ENCODE peak calls at places on chromosomes 6 and 20, in four cellular contexts. O is HepG2, D is K562, Y is HCT116. A is an unnamed sample.

GRCh38 chr6:43193929-43194328 is 11.9 kb downstream of the CUL9 start:
- DNase-seq in O (no peak), D (no peak), Y (no peak), A (no peak)

GRCh38 chr6:134046054-134046453 is 6.4 kb downstream of the SLC2A12 start:
- DNase-seq in O (no peak), D (no peak), Y (no peak), A (no peak)

GRCh38 chr6:139611327-139611958 is 237.0 kb upstream of the CITED2 start:
- DNase-seq in O (no peak), D (peak), Y (no peak), A (no peak)

GRCh38 chr6:125793863-125794262 is 3.1 kb downstream of the NCOA7 start:
- DNase-seq in O (no peak), D (no peak), Y (no peak), A (no peak)

GRCh38 chr6:35687658-35688604 is 784 bp downstream of the FKBP5 start:
- DNase-seq in O (no peak), D (peak), Y (peak), A (no peak)

GRCh38 chr6:158437571-158437970 is 122.3 kb upstream of the TMEM181 start:
- DNase-seq in O (no peak), D (no peak), Y (no peak), A (no peak)

GRCh38 chr6:157148391-157149323 is 174.7 kb downstream of the TMEM242 start:
- DNase-seq in O (no peak), D (no peak), Y (peak), A (peak)

GRCh38 chr6:90168693-90169131 is 127.9 kb downstream of the BACH2 start:
- DNase-seq in O (no peak), D (no peak), Y (no peak), A (no peak)

GRCh38 chr6:56772737-56773184 is 130.1 kb upstream of the DST start:
- DNase-seq in O (no peak), D (no peak), Y (no peak), A (peak)

GRCh38 chr20:48060841-48061720 is 275.8 kb upstream of the SULF2 start:
- DNase-seq in O (no peak), D (no peak), Y (no peak), A (no peak)

GRCh38 chr6:38625191-38625590 is 14.5 kb downstream of the BTBD9 start:
- DNase-seq in O (no peak), D (no peak), Y (no peak), A (no peak)

GRCh38 chr6:117548797-117549301 is 53.5 kb downstream of the GOPC start:
- DNase-seq in O (peak), D (no peak), Y (no peak), A (no peak)

GRCh38 chr6:64238071-64238470 is 602.5 kb downstream of the PHF3 start:
- DNase-seq in O (no peak), D (no peak), Y (no peak), A (no peak)

GRCh38 chr6:33856655-33857054 is 52.9 kb upstream of the MLN start:
- DNase-seq in O (no peak), D (no peak), Y (no peak), A (no peak)

GRCh38 chr6:17907467-17908229 is 79.8 kb downstream of the KIF13A start:
- DNase-seq in O (peak), D (peak), Y (peak), A (peak)

GRCh38 chr20:20215976-20216727 is 151.8 kb upstream of the INSM1 start:
- DNase-seq in O (no peak), D (no peak), Y (no peak), A (no peak)

GRCh38 chr6:34243131-34243771 is 5.6 kb downstream of the SMIM29 start:
- DNase-seq in O (no peak), D (peak), Y (no peak), A (no peak)

GRCh38 chr6:128724738-128725137 is 158.2 kb upstream of the LAMA2 start:
- DNase-seq in O (no peak), D (no peak), Y (no peak), A (no peak)

GRCh38 chr20:41575412-41575811 is 42.8 kb downstream of the CHD6 start:
- DNase-seq in O (no peak), D (no peak), Y (no peak), A (no peak)

GRCh38 chr6:36788186-36788585 is 51.1 kb downstream of the CPNE5 start:
- DNase-seq in O (no peak), D (no peak), Y (no peak), A (no peak)

GRCh38 chr20:24027229-24027628 is 38.6 kb upstream of the GGTLC1 start:
- DNase-seq in O (no peak), D (peak), Y (no peak), A (no peak)

GRCh38 chr20:51767018-51767866 is 948 bp downstream of the ATP9A start:
- DNase-seq in O (peak), D (peak), Y (peak), A (no peak)

GRCh38 chr6:163413054-163413344 is 1.5 kb upstream of the QKI start:
- DNase-seq in O (no peak), D (no peak), Y (no peak), A (no peak)

GRCh38 chr6:31791324-31792089 is 4.0 kb downstream of the VARS1 start:
- DNase-seq in O (peak), D (peak), Y (no peak), A (no peak)

GRCh38 chr6:34418367-34418766 is 7.5 kb downstream of the RPS10 start:
- DNase-seq in O (no peak), D (no peak), Y (no peak), A (no peak)

GRCh38 chr6:105798057-105798456 is 288.1 kb upstream of the PRDM1 start:
- DNase-seq in O (no peak), D (no peak), Y (no peak), A (no peak)

GRCh38 chr20:56540415-56540814 is 7.4 kb downstream of the FAM209B start:
- DNase-seq in O (no peak), D (peak), Y (no peak), A (no peak)

GRCh38 chr6:165883851-165884640 is 221.0 kb upstream of the PDE10A start:
- DNase-seq in O (no peak), D (no peak), Y (no peak), A (no peak)

GRCh38 chr6:109082178-109082577 is 12.5 kb downstream of the SESN1 start:
- DNase-seq in O (no peak), D (peak), Y (no peak), A (no peak)

GRCh38 chr6:16389642-16390041 is 151.3 kb downstream of the GMPR start:
- DNase-seq in O (no peak), D (no peak), Y (no peak), A (no peak)

GRCh38 chr6:135372758-135373157 is 124.8 kb downstream of the AHI1 start:
- DNase-seq in O (no peak), D (no peak), Y (no peak), A (no peak)

GRCh38 chr6:8627085-8627861 is 191.9 kb upstream of the SLC35B3 start:
- DNase-seq in O (no peak), D (no peak), Y (peak), A (no peak)

GRCh38 chr6:161618816-161619454 is 345.1 kb upstream of the AGPAT4 start:
- DNase-seq in O (peak), D (peak), Y (peak), A (peak)

GRCh38 chr20:47102629-47103028 is 208.0 kb downstream of the EYA2 start:
- DNase-seq in O (no peak), D (no peak), Y (no peak), A (no peak)

GRCh38 chr6:45448417-45449389 is 71.0 kb upstream of the SUPT3H start:
- DNase-seq in O (no peak), D (no peak), Y (no peak), A (no peak)

GRCh38 chr20:48750941-48751620 is 76.7 kb downstream of the PREX1 start:
- DNase-seq in O (no peak), D (no peak), Y (no peak), A (no peak)

GRCh38 chr6:81808834-81809598 is 56.5 kb upstream of the TENT5A start:
- DNase-seq in O (no peak), D (no peak), Y (no peak), A (no peak)

GRCh38 chr6:27752038-27752885 is 159.9 kb downstream of the OR2B2 start:
- DNase-seq in O (peak), D (peak), Y (peak), A (peak)

DNA sequence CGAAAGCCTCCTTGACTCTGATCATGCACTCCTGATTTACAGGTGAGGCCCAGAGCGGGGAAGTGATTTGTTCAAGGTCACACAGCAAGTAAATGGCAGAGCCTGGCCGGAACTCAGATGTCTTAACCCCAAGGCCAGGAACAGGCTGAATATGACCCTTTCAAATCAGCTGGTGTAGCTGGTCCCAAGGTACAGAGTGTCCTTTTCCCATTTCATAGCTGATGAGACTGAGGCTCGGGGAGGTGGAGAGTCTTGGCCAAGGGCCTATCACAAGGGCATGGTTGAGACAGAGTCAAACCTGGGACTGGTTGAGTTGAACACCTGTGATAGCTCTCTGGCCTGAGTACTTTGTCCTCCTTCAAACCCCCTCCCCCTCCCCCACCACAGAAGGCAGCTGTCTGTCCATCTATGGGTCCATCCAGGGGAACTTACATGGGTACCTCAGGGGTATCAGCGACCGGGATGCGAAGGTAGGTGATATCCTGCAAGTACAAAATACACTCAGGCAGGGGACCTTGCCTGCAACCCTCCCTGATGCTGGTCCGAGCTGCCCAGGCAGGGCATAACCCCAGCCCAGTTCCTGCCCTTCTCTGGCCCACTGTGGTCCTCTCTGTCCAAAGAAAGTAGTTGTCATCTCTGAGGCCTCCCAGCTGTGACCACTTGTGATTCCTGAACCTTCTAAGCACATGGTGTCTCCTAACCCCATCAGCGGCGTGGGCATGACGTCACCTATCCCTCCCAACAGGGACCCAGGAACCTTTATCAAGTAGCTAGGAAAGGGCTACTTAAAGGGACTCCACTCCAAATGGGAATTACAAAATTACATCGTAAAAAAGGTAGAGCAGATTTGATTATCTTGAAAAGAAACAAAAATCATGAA is 5.6 kb downstream of the DUSP15 start:
- DNase-seq in O (no peak), D (no peak), Y (no peak), A (no peak)
- TF ChIP-seq TCF7L2 in O (no peak), D (no peak), Y (no peak), A (no peak)

DNA sequence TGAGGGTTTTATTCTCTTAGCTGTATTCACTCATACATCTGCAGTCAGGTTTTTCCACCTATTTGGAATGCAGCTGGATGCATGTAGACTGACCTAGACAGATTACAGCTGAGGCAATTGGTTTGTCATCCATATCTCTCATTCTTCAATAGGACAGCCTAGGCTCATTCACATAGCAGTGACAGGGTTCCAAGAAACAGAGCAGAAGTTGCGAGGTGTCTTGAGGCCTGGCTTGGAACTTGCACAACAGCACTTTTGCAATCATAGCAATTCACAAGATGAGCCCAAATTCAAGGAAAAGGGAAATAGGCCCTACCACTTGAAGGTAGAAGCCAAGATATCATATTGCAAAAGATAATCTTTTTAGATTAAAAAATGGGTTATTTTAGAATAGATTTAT is 508.9 kb upstream of the JAG1 start:
- DNase-seq in O (no peak), D (no peak), Y (no peak), A (no peak)
- TF ChIP-seq SIN3A in O (no peak), D (no peak), Y (no peak), A (no peak)

GRCh38 chr20:53921443-53921973 is 148.9 kb downstream of the BCAS1 start:
- DNase-seq in O (no peak), D (no peak), Y (no peak), A (no peak)

GRCh38 chr20:53923745-53924369 is 146.5 kb downstream of the BCAS1 start:
- DNase-seq in O (no peak), D (no peak), Y (no peak), A (no peak)

GRCh38 chr20:53925651-53926401 is 144.6 kb downstream of the BCAS1 start:
- DNase-seq in O (no peak), D (no peak), Y (no peak), A (no peak)

GRCh38 chr20:53920647-53921245 is 149.6 kb downstream of the BCAS1 start:
- DNase-seq in O (no peak), D (no peak), Y (no peak), A (no peak)

DNA sequence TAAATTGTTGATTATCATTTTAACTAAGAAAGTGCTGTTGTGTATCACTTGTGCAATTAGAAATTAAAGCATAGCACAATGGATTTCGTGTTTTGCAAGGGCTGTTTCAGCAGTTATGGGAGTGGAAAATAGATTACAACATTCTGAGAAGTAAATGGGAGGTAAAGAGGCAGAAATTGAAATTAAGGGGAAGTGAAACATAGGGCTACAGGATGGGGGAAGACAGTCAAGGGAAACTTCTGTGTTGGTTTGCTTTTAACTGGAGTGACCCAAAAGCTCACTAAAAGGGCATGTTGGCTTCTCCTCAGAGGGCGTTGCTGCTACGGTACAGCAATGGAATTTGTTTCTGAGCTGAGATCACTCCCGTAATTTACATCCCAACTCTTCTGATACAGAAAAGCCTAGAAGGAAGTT is 147.5 kb downstream of the BCAS1 start:
- DNase-seq in O (no peak), D (no peak), Y (no peak), A (no peak)
- TF ChIP-seq TCF7L2 in O (no peak), D (no peak), Y (no peak), A (no peak)

GRCh38 chr6:73884540-73884939 is 188.5 kb downstream of the CD109 start:
- DNase-seq in O (no peak), D (no peak), Y (no peak), A (no peak)

GRCh38 chr6:73878403-73878802 is 182.4 kb downstream of the CD109 start:
- DNase-seq in O (no peak), D (no peak), Y (no peak), A (no peak)

GRCh38 chr6:73879894-73880293 is 183.9 kb downstream of the CD109 start:
- DNase-seq in O (no peak), D (no peak), Y (no peak), A (no peak)

GRCh38 chr6:73879466-73879865 is 183.5 kb downstream of the CD109 start:
- DNase-seq in O (no peak), D (no peak), Y (no peak), A (no peak)
- TF ChIP-seq SIN3A in O (no peak), D (no peak), Y (no peak), A (no peak)

GRCh38 chr6:87342829-87343228 is 1.8 kb upstream of the C6orf163 start:
- DNase-seq in O (peak), D (no peak), Y (no peak), A (no peak)
- TF ChIP-seq TCF7L2 in O (no peak), D (no peak), Y (no peak), A (no peak)

DNA sequence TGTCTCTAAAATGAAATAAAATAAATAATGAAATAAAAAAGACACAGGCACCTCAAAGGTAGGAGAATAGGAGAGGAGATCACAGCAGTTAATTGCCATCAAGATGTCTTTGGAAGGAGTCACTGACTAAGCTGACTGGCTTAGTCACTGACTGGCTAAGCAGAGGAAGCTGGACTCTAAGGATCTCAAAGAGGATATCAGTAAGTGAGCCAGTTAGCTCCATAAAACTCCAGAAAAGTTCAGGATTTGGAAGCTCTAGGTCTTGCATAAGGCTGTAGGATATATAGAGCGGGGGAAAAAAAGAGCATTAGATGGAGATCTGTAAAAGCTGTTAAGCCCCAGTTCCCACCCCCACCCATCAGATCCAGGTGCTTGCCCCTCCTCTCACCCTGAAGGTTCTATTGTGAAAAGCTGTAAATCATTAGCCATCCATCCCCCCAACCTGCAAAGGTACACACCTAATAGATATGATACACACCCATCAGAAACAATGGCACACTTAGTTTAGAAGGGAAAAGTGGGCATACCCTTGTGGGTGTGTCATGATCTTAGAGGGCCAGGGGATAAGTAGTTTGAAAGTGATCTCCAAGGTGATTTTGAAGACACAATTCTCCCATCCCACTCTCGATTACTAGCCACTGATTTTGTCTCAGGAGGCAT is 32.2 kb downstream of the CARMIL1 start:
- DNase-seq in O (no peak), D (no peak), Y (peak), A (no peak)
- TF ChIP-seq SIN3A in O (no peak), D (no peak), Y (no peak), A (no peak)

GRCh38 chr6:152057832-152058498 is 250.5 kb downstream of the ESR1 start:
- DNase-seq in O (no peak), D (no peak), Y (no peak), A (no peak)
- TF ChIP-seq TCF7L2 in O (no peak), D (no peak), Y (no peak), A (no peak)

GRCh38 chr20:62601172-62601571 is 41.1 kb upstream of the SLCO4A1 start:
- DNase-seq in O (no peak), D (no peak), Y (no peak), A (no peak)

GRCh38 chr20:62603907-62604785 is 38.2 kb upstream of the SLCO4A1 start:
- DNase-seq in O (no peak), D (no peak), Y (no peak), A (no peak)

GRCh38 chr20:62604796-62605195 is 37.5 kb upstream of the SLCO4A1 start:
- DNase-seq in O (no peak), D (no peak), Y (no peak), A (no peak)

GRCh38 chr20:62603021-62603906 is 39.0 kb upstream of the SLCO4A1 start:
- DNase-seq in O (no peak), D (no peak), Y (no peak), A (no peak)

DNA sequence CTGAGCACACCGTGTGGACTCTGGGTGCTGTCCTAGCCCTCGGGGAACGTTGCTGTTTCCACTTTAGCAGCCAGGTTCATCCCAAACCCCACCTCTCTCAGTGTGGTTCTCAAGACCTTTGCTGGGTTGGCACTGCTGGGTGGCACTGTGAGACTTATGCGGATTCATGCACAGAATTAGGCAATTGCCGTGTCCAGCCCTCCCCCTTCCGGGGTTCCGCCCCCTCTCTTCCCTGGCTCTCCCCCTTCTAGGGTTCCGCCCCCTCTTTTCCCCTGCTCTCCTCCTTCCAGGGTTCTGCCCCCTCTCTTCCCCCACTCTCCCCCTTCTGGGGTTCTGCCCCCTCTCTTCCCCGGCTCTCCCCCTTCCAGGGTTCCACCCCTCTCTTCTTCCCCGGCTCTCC is 39.8 kb upstream of the SLCO4A1 start:
- DNase-seq in O (no peak), D (no peak), Y (no peak), A (no peak)
- TF ChIP-seq SIN3A in O (no peak), D (no peak), Y (no peak), A (no peak)

GRCh38 chr6:70135783-70136182 is 167.1 kb downstream of the COL9A1 start:
- DNase-seq in O (no peak), D (no peak), Y (no peak), A (no peak)
- TF ChIP-seq TCF7L2 in O (no peak), D (no peak), Y (no peak), A (no peak)